ENCODE peak calls at places on chromosomes 6 and 20, in eight cellular contexts. One of them, this sample, is unnamed.

GRCh38 chr6:127484207-127484858 is 25.1 kb upstream of the KIAA0408 start:
- DNase-seq in Peyer's patch: no peak
- DNase-seq in A549: peak; percentile 23
- DNase-seq in cardiac muscle cell: no peak
- DNase-seq in IMR-90: peak; percentile 70
- DNase-seq in sigmoid colon: no peak
- DNase-seq in stomach: no peak
- DNase-seq in upper lobe of right lung: no peak
- DNase-seq in this sample: no peak

GRCh38 chr6:68159433-68159832 is 475.6 kb upstream of the ADGRB3 start:
- DNase-seq in Peyer's patch: no peak
- DNase-seq in A549: no peak
- DNase-seq in cardiac muscle cell: no peak
- DNase-seq in IMR-90: no peak
- DNase-seq in sigmoid colon: no peak
- DNase-seq in stomach: no peak
- DNase-seq in upper lobe of right lung: no peak
- DNase-seq in this sample: no peak

GRCh38 chr6:122098091-122098769 is 301.2 kb upstream of the HSF2 start:
- DNase-seq in Peyer's patch: no peak
- DNase-seq in A549: no peak
- DNase-seq in cardiac muscle cell: no peak
- DNase-seq in IMR-90: no peak
- DNase-seq in sigmoid colon: no peak
- DNase-seq in stomach: no peak
- DNase-seq in upper lobe of right lung: no peak
- DNase-seq in this sample: no peak

GRCh38 chr6:159169193-159169555 is at the start of gene FNDC1:
- DNase-seq in Peyer's patch: no peak
- DNase-seq in A549: peak; percentile 2
- DNase-seq in cardiac muscle cell: peak; percentile 78
- DNase-seq in IMR-90: no peak
- DNase-seq in sigmoid colon: no peak
- DNase-seq in stomach: no peak
- DNase-seq in upper lobe of right lung: peak; percentile 73
- DNase-seq in this sample: no peak

GRCh38 chr6:54846857-54847721 is 518 bp downstream of the FAM83B start:
- DNase-seq in Peyer's patch: no peak
- DNase-seq in A549: no peak
- DNase-seq in cardiac muscle cell: peak; percentile 46
- DNase-seq in IMR-90: no peak
- DNase-seq in sigmoid colon: no peak
- DNase-seq in stomach: no peak
- DNase-seq in upper lobe of right lung: no peak
- DNase-seq in this sample: no peak

GRCh38 chr6:110357696-110358535 is at the start of gene METTL24:
- DNase-seq in Peyer's patch: peak; percentile 58
- DNase-seq in A549: no peak
- DNase-seq in cardiac muscle cell: peak; percentile 56
- DNase-seq in IMR-90: no peak
- DNase-seq in sigmoid colon: no peak
- DNase-seq in stomach: peak; percentile 27
- DNase-seq in upper lobe of right lung: no peak
- DNase-seq in this sample: no peak

GRCh38 chr6:73565767-73566485 is 45.1 kb upstream of the EEF1A1 start:
- DNase-seq in Peyer's patch: no peak
- DNase-seq in A549: peak; percentile 14
- DNase-seq in cardiac muscle cell: peak; percentile 61
- DNase-seq in IMR-90: peak; percentile 15
- DNase-seq in sigmoid colon: no peak
- DNase-seq in stomach: no peak
- DNase-seq in upper lobe of right lung: no peak
- DNase-seq in this sample: no peak

GRCh38 chr6:74431873-74432272 is 735.9 kb downstream of the CD109 start:
- DNase-seq in Peyer's patch: no peak
- DNase-seq in A549: no peak
- DNase-seq in cardiac muscle cell: no peak
- DNase-seq in IMR-90: peak; percentile 69
- DNase-seq in sigmoid colon: no peak
- DNase-seq in stomach: no peak
- DNase-seq in upper lobe of right lung: no peak
- DNase-seq in this sample: no peak

GRCh38 chr20:58017237-58017969 is 211.1 kb downstream of the ANKRD60 start:
- DNase-seq in Peyer's patch: peak; percentile 63
- DNase-seq in A549: peak; percentile 94
- DNase-seq in cardiac muscle cell: no peak
- DNase-seq in IMR-90: peak; percentile 1
- DNase-seq in sigmoid colon: peak; percentile 82
- DNase-seq in stomach: peak; percentile 39
- DNase-seq in upper lobe of right lung: no peak
- DNase-seq in this sample: no peak

GRCh38 chr20:38337561-38338140 is 8.6 kb upstream of the LBP start:
- DNase-seq in Peyer's patch: peak; percentile 57
- DNase-seq in A549: peak; percentile 84
- DNase-seq in cardiac muscle cell: peak; percentile 30
- DNase-seq in IMR-90: no peak
- DNase-seq in sigmoid colon: no peak
- DNase-seq in stomach: no peak
- DNase-seq in upper lobe of right lung: no peak
- DNase-seq in this sample: no peak

GRCh38 chr20:41510224-41510623 is 108.0 kb downstream of the CHD6 start:
- DNase-seq in Peyer's patch: no peak
- DNase-seq in A549: no peak
- DNase-seq in cardiac muscle cell: no peak
- DNase-seq in IMR-90: no peak
- DNase-seq in sigmoid colon: no peak
- DNase-seq in stomach: no peak
- DNase-seq in upper lobe of right lung: no peak
- DNase-seq in this sample: no peak

GRCh38 chr6:105384004-105384403 is 18.9 kb downstream of the PREP start:
- DNase-seq in Peyer's patch: peak; percentile 54
- DNase-seq in A549: peak; percentile 13
- DNase-seq in cardiac muscle cell: no peak
- DNase-seq in IMR-90: no peak
- DNase-seq in sigmoid colon: no peak
- DNase-seq in stomach: no peak
- DNase-seq in upper lobe of right lung: no peak
- DNase-seq in this sample: no peak

GRCh38 chr6:167696261-167696660 is 130.4 kb upstream of the AFDN start:
- DNase-seq in Peyer's patch: no peak
- DNase-seq in A549: no peak
- DNase-seq in cardiac muscle cell: no peak
- DNase-seq in IMR-90: no peak
- DNase-seq in sigmoid colon: no peak
- DNase-seq in stomach: no peak
- DNase-seq in upper lobe of right lung: no peak
- DNase-seq in this sample: no peak

GRCh38 chr6:33105916-33106871 is 30.4 kb downstream of the HLA-DPB1 start:
- DNase-seq in Peyer's patch: no peak
- DNase-seq in A549: no peak
- DNase-seq in cardiac muscle cell: no peak
- DNase-seq in IMR-90: no peak
- DNase-seq in sigmoid colon: no peak
- DNase-seq in stomach: no peak
- DNase-seq in upper lobe of right lung: no peak
- DNase-seq in this sample: no peak

GRCh38 chr6:158757753-158758090 is 61.4 kb downstream of the EZR start:
- DNase-seq in Peyer's patch: no peak
- DNase-seq in A549: no peak
- DNase-seq in cardiac muscle cell: no peak
- DNase-seq in IMR-90: no peak
- DNase-seq in sigmoid colon: no peak
- DNase-seq in stomach: peak; percentile 10
- DNase-seq in upper lobe of right lung: no peak
- DNase-seq in this sample: no peak

GRCh38 chr6:56246544-56246940 is 838 bp downstream of the COL21A1 start:
- DNase-seq in Peyer's patch: no peak
- DNase-seq in A549: no peak
- DNase-seq in cardiac muscle cell: no peak
- DNase-seq in IMR-90: no peak
- DNase-seq in sigmoid colon: no peak
- DNase-seq in stomach: no peak
- DNase-seq in upper lobe of right lung: no peak
- DNase-seq in this sample: no peak

GRCh38 chr20:46031701-46032254 is 2.8 kb downstream of the SLC12A5 start:
- DNase-seq in Peyer's patch: no peak
- DNase-seq in A549: no peak
- DNase-seq in cardiac muscle cell: peak; percentile 41
- DNase-seq in IMR-90: no peak
- DNase-seq in sigmoid colon: no peak
- DNase-seq in stomach: peak; percentile 39
- DNase-seq in upper lobe of right lung: no peak
- DNase-seq in this sample: no peak

GRCh38 chr6:170578909-170579308 is 5.5 kb downstream of the PDCD2 start:
- DNase-seq in Peyer's patch: no peak
- DNase-seq in A549: no peak
- DNase-seq in cardiac muscle cell: no peak
- DNase-seq in IMR-90: no peak
- DNase-seq in sigmoid colon: no peak
- DNase-seq in stomach: no peak
- DNase-seq in upper lobe of right lung: no peak
- DNase-seq in this sample: no peak

GRCh38 chr6:76441850-76442249 is 369.4 kb upstream of the IMPG1 start:
- DNase-seq in Peyer's patch: no peak
- DNase-seq in A549: no peak
- DNase-seq in cardiac muscle cell: peak; percentile 36
- DNase-seq in IMR-90: no peak
- DNase-seq in sigmoid colon: no peak
- DNase-seq in stomach: no peak
- DNase-seq in upper lobe of right lung: no peak
- DNase-seq in this sample: no peak

GRCh38 chr20:9441948-9442347 is 72.4 kb upstream of the LAMP5 start:
- DNase-seq in Peyer's patch: no peak
- DNase-seq in A549: no peak
- DNase-seq in cardiac muscle cell: no peak
- DNase-seq in IMR-90: no peak
- DNase-seq in sigmoid colon: no peak
- DNase-seq in stomach: no peak
- DNase-seq in upper lobe of right lung: no peak
- DNase-seq in this sample: no peak

GRCh38 chr20:62609811-62610757 is 32.2 kb upstream of the SLCO4A1 start:
- DNase-seq in Peyer's patch: no peak
- DNase-seq in A549: no peak
- DNase-seq in cardiac muscle cell: no peak
- DNase-seq in IMR-90: no peak
- DNase-seq in sigmoid colon: no peak
- DNase-seq in stomach: no peak
- DNase-seq in upper lobe of right lung: no peak
- DNase-seq in this sample: no peak

GRCh38 chr20:31410011-31410410 is 4.0 kb upstream of the DEFB121 start:
- DNase-seq in Peyer's patch: no peak
- DNase-seq in A549: no peak
- DNase-seq in cardiac muscle cell: no peak
- DNase-seq in IMR-90: no peak
- DNase-seq in sigmoid colon: no peak
- DNase-seq in stomach: no peak
- DNase-seq in upper lobe of right lung: no peak
- DNase-seq in this sample: no peak
- H3K9me3 ChIP-seq in Peyer's patch: no peaks in the 10 kb centered on the region
- H3K9me3 ChIP-seq in A549: no peaks in the 10 kb centered on the region
- H3K9me3 ChIP-seq in cardiac muscle cell: no peaks in the 10 kb centered on the region
- H3K9me3 ChIP-seq in IMR-90: no peaks in the 10 kb centered on the region
- H3K9me3 ChIP-seq in sigmoid colon: no peaks in the 10 kb centered on the region
- H3K9me3 ChIP-seq in stomach: peaks cover 5% of the 10 kb centered on the region
- H3K9me3 ChIP-seq in upper lobe of right lung: no peaks in the 10 kb centered on the region
- H3K9me3 ChIP-seq in this sample: no peaks in the 10 kb centered on the region

DNA sequence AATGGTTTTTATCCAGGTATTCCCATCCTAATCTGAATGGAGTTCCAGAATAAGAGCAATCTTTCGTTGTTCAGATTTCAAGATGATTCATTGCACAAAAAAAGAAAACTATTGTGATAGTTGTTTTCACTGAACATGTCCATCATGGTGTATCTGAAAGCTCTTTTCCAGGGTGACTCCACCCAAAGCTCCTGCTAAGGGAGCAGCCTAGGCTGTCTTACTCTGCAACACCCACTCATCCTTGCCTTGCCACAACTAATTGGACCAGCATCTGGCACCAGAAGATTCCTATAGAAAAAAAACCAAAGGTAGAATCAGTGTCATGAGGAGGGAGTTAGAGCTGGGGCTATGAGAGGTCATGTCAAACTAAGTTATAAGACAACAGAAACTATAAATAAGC is 7.9 kb upstream of the SYNCRIP start:
- DNase-seq in Peyer's patch: no peak
- DNase-seq in A549: no peak
- DNase-seq in cardiac muscle cell: no peak
- DNase-seq in IMR-90: no peak
- DNase-seq in sigmoid colon: no peak
- DNase-seq in stomach: no peak
- DNase-seq in upper lobe of right lung: no peak
- DNase-seq in this sample: no peak
- H3K9me3 ChIP-seq in Peyer's patch: no peaks in the 10 kb centered on the region
- H3K9me3 ChIP-seq in A549: no peaks in the 10 kb centered on the region
- H3K9me3 ChIP-seq in cardiac muscle cell: no peaks in the 10 kb centered on the region
- H3K9me3 ChIP-seq in IMR-90: no peaks in the 10 kb centered on the region
- H3K9me3 ChIP-seq in sigmoid colon: no peaks in the 10 kb centered on the region
- H3K9me3 ChIP-seq in stomach: no peaks in the 10 kb centered on the region
- H3K9me3 ChIP-seq in upper lobe of right lung: no peaks in the 10 kb centered on the region
- H3K9me3 ChIP-seq in this sample: no peaks in the 10 kb centered on the region

GRCh38 chr6:26483727-26484126 is 16.4 kb upstream of the BTN1A1 start:
- DNase-seq in Peyer's patch: no peak
- DNase-seq in A549: no peak
- DNase-seq in cardiac muscle cell: no peak
- DNase-seq in IMR-90: no peak
- DNase-seq in sigmoid colon: no peak
- DNase-seq in stomach: no peak
- DNase-seq in upper lobe of right lung: no peak
- DNase-seq in this sample: no peak
- H3K9me3 ChIP-seq in Peyer's patch: no peaks in the 10 kb centered on the region
- H3K9me3 ChIP-seq in A549: no peaks in the 10 kb centered on the region
- H3K9me3 ChIP-seq in cardiac muscle cell: no peaks in the 10 kb centered on the region
- H3K9me3 ChIP-seq in IMR-90: peaks cover 3% of the 10 kb centered on the region
- H3K9me3 ChIP-seq in sigmoid colon: no peaks in the 10 kb centered on the region
- H3K9me3 ChIP-seq in stomach: peaks cover 8% of the 10 kb centered on the region
- H3K9me3 ChIP-seq in upper lobe of right lung: no peaks in the 10 kb centered on the region
- H3K9me3 ChIP-seq in this sample: peaks cover 4% of the 10 kb centered on the region

GRCh38 chr6:107932580-107932979 is 25.4 kb downstream of the SEC63 start:
- DNase-seq in Peyer's patch: no peak
- DNase-seq in A549: no peak
- DNase-seq in cardiac muscle cell: no peak
- DNase-seq in IMR-90: no peak
- DNase-seq in sigmoid colon: no peak
- DNase-seq in stomach: no peak
- DNase-seq in upper lobe of right lung: no peak
- DNase-seq in this sample: no peak

GRCh38 chr6:107931894-107932293 is 26.1 kb downstream of the SEC63 start:
- DNase-seq in Peyer's patch: no peak
- DNase-seq in A549: no peak
- DNase-seq in cardiac muscle cell: no peak
- DNase-seq in IMR-90: no peak
- DNase-seq in sigmoid colon: no peak
- DNase-seq in stomach: no peak
- DNase-seq in upper lobe of right lung: no peak
- DNase-seq in this sample: no peak

GRCh38 chr6:107941199-107941598 is 16.8 kb downstream of the SEC63 start:
- DNase-seq in Peyer's patch: no peak
- DNase-seq in A549: no peak
- DNase-seq in cardiac muscle cell: no peak
- DNase-seq in IMR-90: no peak
- DNase-seq in sigmoid colon: no peak
- DNase-seq in stomach: no peak
- DNase-seq in upper lobe of right lung: no peak
- DNase-seq in this sample: no peak

GRCh38 chr6:107941627-107942026 is 16.4 kb downstream of the SEC63 start:
- DNase-seq in Peyer's patch: no peak
- DNase-seq in A549: no peak
- DNase-seq in cardiac muscle cell: peak; percentile 52
- DNase-seq in IMR-90: no peak
- DNase-seq in sigmoid colon: no peak
- DNase-seq in stomach: no peak
- DNase-seq in upper lobe of right lung: no peak
- DNase-seq in this sample: no peak

GRCh38 chr6:107936162-107936909 is 21.7 kb downstream of the SEC63 start:
- DNase-seq in Peyer's patch: no peak
- DNase-seq in A549: no peak
- DNase-seq in cardiac muscle cell: no peak
- DNase-seq in IMR-90: no peak
- DNase-seq in sigmoid colon: no peak
- DNase-seq in stomach: no peak
- DNase-seq in upper lobe of right lung: no peak
- DNase-seq in this sample: no peak
- H3K9me3 ChIP-seq in Peyer's patch: no peaks in the 10 kb centered on the region
- H3K9me3 ChIP-seq in A549: peaks cover 8% of the 10 kb centered on the region
- H3K9me3 ChIP-seq in cardiac muscle cell: no peaks in the 10 kb centered on the region
- H3K9me3 ChIP-seq in IMR-90: no peaks in the 10 kb centered on the region
- H3K9me3 ChIP-seq in sigmoid colon: no peaks in the 10 kb centered on the region
- H3K9me3 ChIP-seq in stomach: peaks cover 10% of the 10 kb centered on the region
- H3K9me3 ChIP-seq in upper lobe of right lung: no peaks in the 10 kb centered on the region
- H3K9me3 ChIP-seq in this sample: peaks cover 3% of the 10 kb centered on the region